ENCODE peak calls at places on chromosomes 1 and 21, in five cellular contexts. L, A, J, R and V are unnamed samples.

GRCh38 chr1:22440582-22440981 is 11.1 kb upstream of the ZBTB40 start:
- DNase-seq in L (no peak), A (no peak), J (no peak), R (no peak), V (no peak)

GRCh38 chr1:206606867-206607266 is 5.4 kb downstream of the EIF2D start:
- DNase-seq in J (no peak), A (no peak), R (peak; percentile 36), L (peak; percentile 49), V (no peak)

GRCh38 chr1:206658264-206658980 is 23.1 kb downstream of the DYRK3 start:
- DNase-seq in R (peak; percentile 88), J (no peak), L (peak; percentile 67), A (peak; percentile 43), V (no peak)

GRCh38 chr1:3056641-3057040 is 12.4 kb upstream of the PRDM16 start:
- DNase-seq in R (no peak), A (no peak), J (no peak), L (no peak), V (no peak)

GRCh38 chr1:67041836-67042503 is 12.0 kb downstream of the SLC35D1 start:
- DNase-seq in A (no peak), J (no peak), L (no peak), R (no peak), V (no peak)

GRCh38 chr21:46409641-46410406 is 48.9 kb upstream of the DIP2A start:
- DNase-seq in A (no peak), L (no peak), R (no peak), J (no peak), V (no peak)

GRCh38 chr1:17606826-17607440 is 67.4 kb downstream of the ARHGEF10L start:
- DNase-seq in L (peak; percentile 73), R (peak; percentile 41), J (peak; percentile 30), A (peak; percentile 80), V (no peak)

GRCh38 chr1:91791103-91791502 is 94.8 kb downstream of the TGFBR3 start:
- DNase-seq in A (no peak), J (peak; percentile 46), R (no peak), L (no peak), V (no peak)

GRCh38 chr1:180041587-180041986 is 87.0 kb downstream of the CEP350 start:
- DNase-seq in L (no peak), J (no peak), R (no peak), A (no peak), V (no peak)

GRCh38 chr21:31201548-31201947 is 142.5 kb downstream of the TIAM1 start:
- DNase-seq in A (no peak), R (peak; percentile 29), J (no peak), L (no peak), V (no peak)

GRCh38 chr1:154871374-154871773 is 1.3 kb upstream of the KCNN3 start:
- DNase-seq in L (no peak), R (no peak), A (no peak), J (no peak), V (no peak)

GRCh38 chr1:32142446-32143301 is 34.8 kb downstream of the KPNA6 start:
- DNase-seq in R (no peak), A (no peak), J (no peak), L (no peak), V (peak; percentile 62)

GRCh38 chr1:54027848-54028247 is 9.9 kb upstream of the LDLRAD1 start:
- DNase-seq in R (no peak), L (no peak), A (no peak), J (no peak), V (no peak)

GRCh38 chr21:44846485-44847260 is 26.8 kb downstream of the PTTG1IP start:
- DNase-seq in R (peak; percentile 27), L (peak; percentile 66), A (no peak), J (no peak), V (no peak)

GRCh38 chr1:92709738-92710137 is 75.2 kb downstream of the EVI5 start:
- DNase-seq in R (no peak), L (no peak), A (no peak), J (no peak), V (no peak)

GRCh38 chr1:112522621-112523020 is 13.9 kb downstream of the WNT2B start:
- DNase-seq in J (no peak), A (no peak), L (no peak), R (no peak), V (peak; percentile 56)

GRCh38 chr21:42768324-42769121 is 110.8 kb downstream of the WDR4 start:
- DNase-seq in R (no peak), A (no peak), L (no peak), J (no peak), V (no peak)

GRCh38 chr1:209720326-209720725 is 15.7 kb downstream of the HSD11B1 start:
- DNase-seq in J (no peak), R (no peak), A (no peak), L (no peak), V (no peak)

GRCh38 chr1:1205769-1206375 is 520 bp downstream of the TNFRSF18 start:
- DNase-seq in J (no peak), L (peak; percentile 21), A (no peak), R (no peak), V (no peak)

GRCh38 chr1:156848461-156849150 is 10.3 kb downstream of the INSRR start:
- DNase-seq in L (peak; percentile 95), R (no peak), A (no peak), J (no peak), V (no peak)